ENCODE peak calls at places on chromosomes 13 and 19, in nine cellular contexts. One of them, this sample, is unnamed.
A peak's percentile ranks its signal among the peaks of the same experiment; 100 is the strongest.

GRCh38 chr19:29672933-29673336 is 7.7 kb downstream of the PLEKHF1 start:
- DNase-seq in ascending aorta: no peak
- DNase-seq in AG04450: no peak
- DNase-seq in mucosa of gallbladder: no peak
- DNase-seq in activated CD8-positive, alpha-beta T cell treated with anti-CD3 and anti-CD28 coated beads for 36 hours: peak; percentile 95
- DNase-seq in astrocyte of the spinal cord: no peak
- DNase-seq in T-helper 2 cell: peak; percentile 75
- DNase-seq in frontal cortex: no peak
- DNase-seq in transverse colon: peak; percentile 63
- DNase-seq in this sample: no peak

GRCh38 chr13:102907886-102908515 is 62.2 kb downstream of the ERCC5 start:
- DNase-seq in ascending aorta: no peak
- DNase-seq in frontal cortex: no peak
- DNase-seq in astrocyte of the spinal cord: no peak
- DNase-seq in activated CD8-positive, alpha-beta T cell treated with anti-CD3 and anti-CD28 coated beads for 36 hours: no peak
- DNase-seq in mucosa of gallbladder: no peak
- DNase-seq in transverse colon: no peak
- DNase-seq in AG04450: no peak
- DNase-seq in T-helper 2 cell: no peak
- DNase-seq in this sample: no peak

GRCh38 chr19:1646149-1646930 is 6.1 kb downstream of the TCF3 start:
- DNase-seq in activated CD8-positive, alpha-beta T cell treated with anti-CD3 and anti-CD28 coated beads for 36 hours: no peak
- DNase-seq in astrocyte of the spinal cord: no peak
- DNase-seq in AG04450: no peak
- DNase-seq in transverse colon: no peak
- DNase-seq in frontal cortex: no peak
- DNase-seq in mucosa of gallbladder: no peak
- DNase-seq in T-helper 2 cell: no peak
- DNase-seq in ascending aorta: no peak
- DNase-seq in this sample: no peak

GRCh38 chr13:66071018-66071417 is 1159.1 kb downstream of the PCDH9 start:
- DNase-seq in ascending aorta: no peak
- DNase-seq in transverse colon: no peak
- DNase-seq in frontal cortex: no peak
- DNase-seq in T-helper 2 cell: no peak
- DNase-seq in AG04450: no peak
- DNase-seq in activated CD8-positive, alpha-beta T cell treated with anti-CD3 and anti-CD28 coated beads for 36 hours: no peak
- DNase-seq in mucosa of gallbladder: no peak
- DNase-seq in astrocyte of the spinal cord: no peak
- DNase-seq in this sample: no peak

GRCh38 chr19:17908244-17908643 is 24.6 kb upstream of the CCDC124 start:
- DNase-seq in frontal cortex: no peak
- DNase-seq in activated CD8-positive, alpha-beta T cell treated with anti-CD3 and anti-CD28 coated beads for 36 hours: no peak
- DNase-seq in AG04450: no peak
- DNase-seq in transverse colon: no peak
- DNase-seq in mucosa of gallbladder: no peak
- DNase-seq in astrocyte of the spinal cord: no peak
- DNase-seq in T-helper 2 cell: no peak
- DNase-seq in ascending aorta: no peak
- DNase-seq in this sample: no peak

GRCh38 chr13:70375718-70376117 is 267.5 kb upstream of the KLHL1 start:
- DNase-seq in ascending aorta: no peak
- DNase-seq in astrocyte of the spinal cord: no peak
- DNase-seq in AG04450: no peak
- DNase-seq in T-helper 2 cell: no peak
- DNase-seq in transverse colon: peak; percentile 15
- DNase-seq in frontal cortex: no peak
- DNase-seq in mucosa of gallbladder: no peak
- DNase-seq in activated CD8-positive, alpha-beta T cell treated with anti-CD3 and anti-CD28 coated beads for 36 hours: no peak
- DNase-seq in this sample: no peak

GRCh38 chr19:2064788-2065524 is 13.9 kb upstream of the MKNK2 start:
- DNase-seq in ascending aorta: no peak
- DNase-seq in AG04450: no peak
- DNase-seq in frontal cortex: no peak
- DNase-seq in astrocyte of the spinal cord: no peak
- DNase-seq in T-helper 2 cell: no peak
- DNase-seq in mucosa of gallbladder: no peak
- DNase-seq in activated CD8-positive, alpha-beta T cell treated with anti-CD3 and anti-CD28 coated beads for 36 hours: no peak
- DNase-seq in transverse colon: no peak
- DNase-seq in this sample: no peak

GRCh38 chr19:21569497-21569870 is 64.1 kb downstream of the ZNF429 start:
- DNase-seq in astrocyte of the spinal cord: no peak
- DNase-seq in AG04450: no peak
- DNase-seq in transverse colon: peak; percentile 32
- DNase-seq in T-helper 2 cell: no peak
- DNase-seq in ascending aorta: no peak
- DNase-seq in frontal cortex: no peak
- DNase-seq in mucosa of gallbladder: peak; percentile 64
- DNase-seq in activated CD8-positive, alpha-beta T cell treated with anti-CD3 and anti-CD28 coated beads for 36 hours: peak; percentile 78
- DNase-seq in this sample: no peak

GRCh38 chr19:18153555-18154134 is 682 bp downstream of the PIK3R2 start:
- DNase-seq in T-helper 2 cell: no peak
- DNase-seq in mucosa of gallbladder: no peak
- DNase-seq in astrocyte of the spinal cord: no peak
- DNase-seq in AG04450: no peak
- DNase-seq in transverse colon: peak; percentile 48
- DNase-seq in activated CD8-positive, alpha-beta T cell treated with anti-CD3 and anti-CD28 coated beads for 36 hours: peak; percentile 37
- DNase-seq in frontal cortex: no peak
- DNase-seq in ascending aorta: no peak
- DNase-seq in this sample: no peak

GRCh38 chr13:36551445-36551844 is 119.2 kb downstream of the CCNA1 start:
- DNase-seq in transverse colon: no peak
- DNase-seq in astrocyte of the spinal cord: no peak
- DNase-seq in ascending aorta: no peak
- DNase-seq in activated CD8-positive, alpha-beta T cell treated with anti-CD3 and anti-CD28 coated beads for 36 hours: no peak
- DNase-seq in frontal cortex: no peak
- DNase-seq in AG04450: no peak
- DNase-seq in mucosa of gallbladder: no peak
- DNase-seq in T-helper 2 cell: no peak
- DNase-seq in this sample: no peak

GRCh38 chr13:95874286-95874685 is 178.9 kb downstream of the UGGT2 start:
- DNase-seq in activated CD8-positive, alpha-beta T cell treated with anti-CD3 and anti-CD28 coated beads for 36 hours: no peak
- DNase-seq in mucosa of gallbladder: no peak
- DNase-seq in T-helper 2 cell: no peak
- DNase-seq in frontal cortex: no peak
- DNase-seq in ascending aorta: no peak
- DNase-seq in AG04450: no peak
- DNase-seq in transverse colon: no peak
- DNase-seq in astrocyte of the spinal cord: no peak
- DNase-seq in this sample: no peak

GRCh38 chr19:28359819-28360414 is 853.0 kb downstream of the UQCRFS1 start:
- DNase-seq in astrocyte of the spinal cord: no peak
- DNase-seq in activated CD8-positive, alpha-beta T cell treated with anti-CD3 and anti-CD28 coated beads for 36 hours: no peak
- DNase-seq in ascending aorta: no peak
- DNase-seq in T-helper 2 cell: no peak
- DNase-seq in AG04450: no peak
- DNase-seq in transverse colon: no peak
- DNase-seq in frontal cortex: no peak
- DNase-seq in mucosa of gallbladder: no peak
- DNase-seq in this sample: no peak

GRCh38 chr13:102569488-102569887 is 27.3 kb upstream of the TPP2 start:
- DNase-seq in astrocyte of the spinal cord: no peak
- DNase-seq in transverse colon: no peak
- DNase-seq in ascending aorta: no peak
- DNase-seq in mucosa of gallbladder: no peak
- DNase-seq in frontal cortex: no peak
- DNase-seq in activated CD8-positive, alpha-beta T cell treated with anti-CD3 and anti-CD28 coated beads for 36 hours: no peak
- DNase-seq in T-helper 2 cell: no peak
- DNase-seq in AG04450: no peak
- DNase-seq in this sample: no peak

GRCh38 chr19:17739121-17739875 is 12.0 kb upstream of the FCHO1 start:
- DNase-seq in mucosa of gallbladder: no peak
- DNase-seq in transverse colon: peak; percentile 49
- DNase-seq in T-helper 2 cell: no peak
- DNase-seq in activated CD8-positive, alpha-beta T cell treated with anti-CD3 and anti-CD28 coated beads for 36 hours: no peak
- DNase-seq in astrocyte of the spinal cord: no peak
- DNase-seq in frontal cortex: no peak
- DNase-seq in AG04450: no peak
- DNase-seq in ascending aorta: no peak
- DNase-seq in this sample: no peak

GRCh38 chr19:3691726-3692125 is 8.5 kb downstream of the PIP5K1C start:
- DNase-seq in AG04450: no peak
- DNase-seq in activated CD8-positive, alpha-beta T cell treated with anti-CD3 and anti-CD28 coated beads for 36 hours: no peak
- DNase-seq in astrocyte of the spinal cord: no peak
- DNase-seq in transverse colon: no peak
- DNase-seq in mucosa of gallbladder: no peak
- DNase-seq in ascending aorta: no peak
- DNase-seq in frontal cortex: no peak
- DNase-seq in T-helper 2 cell: no peak
- DNase-seq in this sample: no peak

GRCh38 chr13:79870766-79871165 is 389.8 kb downstream of the NDFIP2 start:
- DNase-seq in T-helper 2 cell: no peak
- DNase-seq in ascending aorta: no peak
- DNase-seq in AG04450: no peak
- DNase-seq in activated CD8-positive, alpha-beta T cell treated with anti-CD3 and anti-CD28 coated beads for 36 hours: no peak
- DNase-seq in transverse colon: no peak
- DNase-seq in astrocyte of the spinal cord: no peak
- DNase-seq in frontal cortex: no peak
- DNase-seq in mucosa of gallbladder: no peak
- DNase-seq in this sample: no peak

GRCh38 chr19:18202759-18203407 is 959 bp downstream of the RAB3A start:
- DNase-seq in mucosa of gallbladder: no peak
- DNase-seq in AG04450: no peak
- DNase-seq in frontal cortex: peak; percentile 40
- DNase-seq in transverse colon: peak; percentile 35
- DNase-seq in ascending aorta: no peak
- DNase-seq in T-helper 2 cell: no peak
- DNase-seq in astrocyte of the spinal cord: no peak
- DNase-seq in activated CD8-positive, alpha-beta T cell treated with anti-CD3 and anti-CD28 coated beads for 36 hours: peak; percentile 45
- DNase-seq in this sample: no peak

GRCh38 chr13:35781044-35781443 is 304.6 kb upstream of the MAB21L1 start:
- DNase-seq in AG04450: no peak
- DNase-seq in ascending aorta: no peak
- DNase-seq in transverse colon: no peak
- DNase-seq in frontal cortex: no peak
- DNase-seq in T-helper 2 cell: no peak
- DNase-seq in activated CD8-positive, alpha-beta T cell treated with anti-CD3 and anti-CD28 coated beads for 36 hours: no peak
- DNase-seq in astrocyte of the spinal cord: no peak
- DNase-seq in mucosa of gallbladder: no peak
- DNase-seq in this sample: no peak

GRCh38 chr19:23118400-23118799 is 1.6 kb downstream of the ZNF730 start:
- DNase-seq in activated CD8-positive, alpha-beta T cell treated with anti-CD3 and anti-CD28 coated beads for 36 hours: no peak
- DNase-seq in ascending aorta: no peak
- DNase-seq in mucosa of gallbladder: no peak
- DNase-seq in transverse colon: no peak
- DNase-seq in frontal cortex: no peak
- DNase-seq in T-helper 2 cell: no peak
- DNase-seq in astrocyte of the spinal cord: no peak
- DNase-seq in AG04450: no peak
- DNase-seq in this sample: no peak

GRCh38 chr13:59658736-59659330 is 504.9 kb downstream of the DIAPH3 start:
- DNase-seq in mucosa of gallbladder: no peak
- DNase-seq in frontal cortex: no peak
- DNase-seq in ascending aorta: no peak
- DNase-seq in astrocyte of the spinal cord: no peak
- DNase-seq in T-helper 2 cell: no peak
- DNase-seq in activated CD8-positive, alpha-beta T cell treated with anti-CD3 and anti-CD28 coated beads for 36 hours: no peak
- DNase-seq in transverse colon: no peak
- DNase-seq in AG04450: no peak
- DNase-seq in this sample: no peak

GRCh38 chr19:32652893-32653625 is 21.9 kb downstream of the ANKRD27 start:
- DNase-seq in mucosa of gallbladder: peak; percentile 82
- DNase-seq in astrocyte of the spinal cord: peak; percentile 57
- DNase-seq in frontal cortex: no peak
- DNase-seq in transverse colon: peak; percentile 66
- DNase-seq in AG04450: peak; percentile 65
- DNase-seq in activated CD8-positive, alpha-beta T cell treated with anti-CD3 and anti-CD28 coated beads for 36 hours: no peak
- DNase-seq in ascending aorta: no peak
- DNase-seq in T-helper 2 cell: no peak
- DNase-seq in this sample: no peak

GRCh38 chr13:24301434-24301833 is 7.9 kb upstream of the C1QTNF9 start:
- DNase-seq in astrocyte of the spinal cord: no peak
- DNase-seq in AG04450: no peak
- DNase-seq in ascending aorta: no peak
- DNase-seq in T-helper 2 cell: no peak
- DNase-seq in mucosa of gallbladder: no peak
- DNase-seq in transverse colon: no peak
- DNase-seq in activated CD8-positive, alpha-beta T cell treated with anti-CD3 and anti-CD28 coated beads for 36 hours: no peak
- DNase-seq in frontal cortex: no peak
- DNase-seq in this sample: no peak

GRCh38 chr19:15402411-15403150 is 16.2 kb downstream of the AKAP8L start:
- DNase-seq in activated CD8-positive, alpha-beta T cell treated with anti-CD3 and anti-CD28 coated beads for 36 hours: no peak
- DNase-seq in T-helper 2 cell: no peak
- DNase-seq in transverse colon: no peak
- DNase-seq in AG04450: no peak
- DNase-seq in mucosa of gallbladder: no peak
- DNase-seq in ascending aorta: no peak
- DNase-seq in frontal cortex: no peak
- DNase-seq in astrocyte of the spinal cord: no peak
- DNase-seq in this sample: no peak

GRCh38 chr13:41960700-41961697 is at the start of gene VWA8:
- DNase-seq in ascending aorta: no peak
- DNase-seq in AG04450: no peak
- DNase-seq in mucosa of gallbladder: peak; percentile 79
- DNase-seq in T-helper 2 cell: peak; percentile 77
- DNase-seq in astrocyte of the spinal cord: peak; percentile 80
- DNase-seq in activated CD8-positive, alpha-beta T cell treated with anti-CD3 and anti-CD28 coated beads for 36 hours: peak; percentile 90
- DNase-seq in frontal cortex: peak; percentile 71
- DNase-seq in transverse colon: peak; percentile 87
- DNase-seq in this sample: peak; percentile 59

GRCh38 chr19:6076675-6077463 is 33.4 kb downstream of the RFX2 start:
- DNase-seq in activated CD8-positive, alpha-beta T cell treated with anti-CD3 and anti-CD28 coated beads for 36 hours: no peak
- DNase-seq in astrocyte of the spinal cord: peak; percentile 91
- DNase-seq in mucosa of gallbladder: no peak
- DNase-seq in ascending aorta: no peak
- DNase-seq in AG04450: peak; percentile 65
- DNase-seq in transverse colon: no peak
- DNase-seq in frontal cortex: no peak
- DNase-seq in T-helper 2 cell: no peak
- DNase-seq in this sample: no peak

GRCh38 chr13:98200211-98200878 is 23.3 kb upstream of the RNF113B start:
- DNase-seq in AG04450: no peak
- DNase-seq in mucosa of gallbladder: no peak
- DNase-seq in T-helper 2 cell: no peak
- DNase-seq in frontal cortex: no peak
- DNase-seq in ascending aorta: no peak
- DNase-seq in astrocyte of the spinal cord: no peak
- DNase-seq in activated CD8-positive, alpha-beta T cell treated with anti-CD3 and anti-CD28 coated beads for 36 hours: no peak
- DNase-seq in transverse colon: no peak
- DNase-seq in this sample: no peak

GRCh38 chr13:28318418-28318995 is 176.4 kb downstream of the FLT1 start:
- DNase-seq in transverse colon: no peak
- DNase-seq in frontal cortex: no peak
- DNase-seq in AG04450: no peak
- DNase-seq in mucosa of gallbladder: no peak
- DNase-seq in ascending aorta: no peak
- DNase-seq in astrocyte of the spinal cord: no peak
- DNase-seq in T-helper 2 cell: no peak
- DNase-seq in activated CD8-positive, alpha-beta T cell treated with anti-CD3 and anti-CD28 coated beads for 36 hours: no peak
- DNase-seq in this sample: no peak

GRCh38 chr19:30783212-30783611 is 411.0 kb downstream of the ZNF536 start:
- DNase-seq in AG04450: no peak
- DNase-seq in activated CD8-positive, alpha-beta T cell treated with anti-CD3 and anti-CD28 coated beads for 36 hours: no peak
- DNase-seq in mucosa of gallbladder: peak; percentile 3
- DNase-seq in transverse colon: no peak
- DNase-seq in astrocyte of the spinal cord: no peak
- DNase-seq in T-helper 2 cell: no peak
- DNase-seq in ascending aorta: no peak
- DNase-seq in frontal cortex: no peak
- DNase-seq in this sample: no peak

GRCh38 chr13:92677571-92677970 is 549.0 kb upstream of the GPC6 start:
- DNase-seq in astrocyte of the spinal cord: no peak
- DNase-seq in ascending aorta: no peak
- DNase-seq in T-helper 2 cell: no peak
- DNase-seq in frontal cortex: no peak
- DNase-seq in AG04450: no peak
- DNase-seq in mucosa of gallbladder: no peak
- DNase-seq in activated CD8-positive, alpha-beta T cell treated with anti-CD3 and anti-CD28 coated beads for 36 hours: no peak
- DNase-seq in transverse colon: no peak
- DNase-seq in this sample: no peak

GRCh38 chr13:45258339-45258685 is 57.5 kb upstream of the KCTD4 start:
- DNase-seq in activated CD8-positive, alpha-beta T cell treated with anti-CD3 and anti-CD28 coated beads for 36 hours: no peak
- DNase-seq in astrocyte of the spinal cord: peak; percentile 17
- DNase-seq in AG04450: no peak
- DNase-seq in mucosa of gallbladder: no peak
- DNase-seq in transverse colon: peak; percentile 21
- DNase-seq in frontal cortex: no peak
- DNase-seq in T-helper 2 cell: no peak
- DNase-seq in ascending aorta: no peak
- DNase-seq in this sample: no peak

GRCh38 chr19:11737964-11738745 is 591 bp downstream of the ZNF823 start:
- DNase-seq in astrocyte of the spinal cord: peak; percentile 2
- DNase-seq in activated CD8-positive, alpha-beta T cell treated with anti-CD3 and anti-CD28 coated beads for 36 hours: peak; percentile 62
- DNase-seq in ascending aorta: no peak
- DNase-seq in T-helper 2 cell: peak; percentile 3
- DNase-seq in AG04450: no peak
- DNase-seq in frontal cortex: no peak
- DNase-seq in mucosa of gallbladder: peak; percentile 66
- DNase-seq in transverse colon: peak; percentile 84
- DNase-seq in this sample: peak; percentile 56

This sample was measured in progenitor cell of endocrine pancreas.